ENCODE peak calls at places on chromosomes 7 and 10, in five cellular contexts. F is sigmoid colon, B is transverse colon, Y is GM12878, A is stomach. P is an unnamed sample.

GRCh38 chr10:59432207-59432900 is 70.0 kb upstream of the FAM13C start:
- DNase-seq in Y (no peak), B (no peak), F (no peak), A (no peak), P (no peak)

GRCh38 chr7:38953227-38953626 is 24.5 kb upstream of the POU6F2 start:
- DNase-seq in F (no peak), A (no peak), Y (no peak), B (no peak), P (no peak)

GRCh38 chr7:20260219-20260618 is 43.0 kb upstream of the MACC1 start:
- DNase-seq in Y (no peak), B (no peak), A (no peak), F (no peak), P (no peak)

GRCh38 chr10:25026463-25026862 is 10.1 kb downstream of the THNSL1 start:
- DNase-seq in F (no peak), Y (no peak), B (no peak), A (no peak), P (no peak)

GRCh38 chr10:32471232-32471631 is 25.3 kb downstream of the CCDC7 start:
- DNase-seq in F (no peak), Y (no peak), A (no peak), B (no peak), P (no peak)

GRCh38 chr10:122019414-122019975 is 30.5 kb downstream of the TACC2 start:
- DNase-seq in B (peak), F (no peak), Y (no peak), A (peak), P (peak)

GRCh38 chr7:130156140-130156539 is 49.1 kb downstream of the TMEM209 start:
- DNase-seq in A (no peak), F (no peak), Y (no peak), B (no peak), P (no peak)

GRCh38 chr10:33478089-33478674 is 143.7 kb upstream of the NRP1 start:
- DNase-seq in A (no peak), F (no peak), Y (no peak), B (no peak), P (no peak)

GRCh38 chr10:119341236-119342016 is 134.1 kb downstream of the GRK5 start:
- DNase-seq in A (no peak), F (no peak), B (no peak), Y (no peak), P (no peak)

GRCh38 chr7:76252020-76252419 is 50.3 kb downstream of the SRRM3 start:
- DNase-seq in A (no peak), B (no peak), F (no peak), Y (no peak), P (no peak)

GRCh38 chr7:28939844-28940243 is 18.3 kb downstream of the TRIL start:
- DNase-seq in Y (no peak), F (no peak), B (no peak), A (no peak), P (no peak)

GRCh38 chr7:55235115-55235514 is 130.0 kb upstream of the LANCL2 start:
- DNase-seq in F (no peak), B (no peak), A (no peak), Y (no peak), P (no peak)

GRCh38 chr10:78520737-78521430 is 487.2 kb downstream of the RPS24 start:
- DNase-seq in F (no peak), A (no peak), B (no peak), Y (no peak), P (no peak)

DNA sequence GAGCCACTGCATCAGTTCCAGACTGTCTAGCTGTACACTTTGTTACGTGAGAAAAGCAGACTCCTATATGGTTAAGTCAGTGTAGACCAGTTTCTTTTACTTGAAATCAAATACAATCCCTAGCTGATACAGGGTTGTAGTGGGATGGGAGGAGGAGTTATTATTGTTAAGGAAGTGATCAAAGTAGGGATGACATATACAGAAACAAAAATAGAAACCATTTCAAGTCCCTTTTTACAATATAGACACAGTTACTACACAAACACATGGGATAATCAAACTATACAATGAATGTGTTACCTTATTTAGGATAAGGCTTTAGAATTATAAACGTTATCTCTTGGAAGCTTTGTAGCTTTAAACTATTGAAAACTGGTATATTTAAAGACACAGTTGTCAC is 233.9 kb downstream of the GRM8 start:
- DNase-seq in B (no peak), A (no peak), Y (no peak), F (no peak), P (no peak)
- TF ChIP-seq POLR2AphosphoS5 in B (no peak), A (no peak), Y (no peak), F (no peak), P (no peak)

GRCh38 chr7:81624021-81624630 is 145.7 kb downstream of the HGF start:
- DNase-seq in A (no peak), B (no peak), F (no peak), Y (no peak), P (no peak)

GRCh38 chr7:81621893-81622292 is 148.0 kb downstream of the HGF start:
- DNase-seq in B (no peak), Y (no peak), F (no peak), A (no peak), P (no peak)

GRCh38 chr7:81623251-81623855 is 146.5 kb downstream of the HGF start:
- DNase-seq in A (no peak), B (no peak), Y (no peak), F (no peak), P (no peak)

GRCh38 chr7:81616951-81617350 is 152.9 kb downstream of the HGF start:
- DNase-seq in Y (peak), F (no peak), B (no peak), A (no peak), P (no peak)

GRCh38 chr7:81618400-81619014 is 151.3 kb downstream of the HGF start:
- DNase-seq in A (no peak), F (no peak), B (no peak), Y (no peak), P (no peak)
- TF ChIP-seq EP300 in A (no peak), F (no peak), B (no peak), Y (no peak), P (no peak)

DNA sequence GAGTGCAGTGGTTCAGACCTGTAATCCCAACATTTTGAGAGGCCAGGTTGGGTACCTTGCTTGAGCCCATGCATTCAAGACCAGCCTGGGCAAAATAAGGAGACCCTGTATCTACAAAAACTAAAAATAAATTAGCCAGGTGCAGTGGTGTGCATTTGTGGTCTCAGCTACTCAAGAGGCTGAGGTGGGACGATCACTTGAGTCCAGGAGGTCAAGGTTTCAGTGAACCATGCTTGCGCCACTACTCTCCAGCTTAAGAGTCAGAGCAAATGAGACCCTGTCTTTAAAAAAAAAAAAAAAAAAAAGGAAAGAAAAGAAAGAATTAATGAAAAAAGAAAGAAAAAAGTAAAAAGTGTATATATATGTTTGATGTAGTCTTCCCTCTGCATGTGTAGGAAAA is 24.7 kb downstream of the MICU1 start:
- DNase-seq in F (no peak), B (no peak), A (no peak), Y (no peak), P (no peak)
- TF ChIP-seq POLR2AphosphoS5 in F (no peak), B (no peak), A (no peak), Y (no peak), P (no peak)

DNA sequence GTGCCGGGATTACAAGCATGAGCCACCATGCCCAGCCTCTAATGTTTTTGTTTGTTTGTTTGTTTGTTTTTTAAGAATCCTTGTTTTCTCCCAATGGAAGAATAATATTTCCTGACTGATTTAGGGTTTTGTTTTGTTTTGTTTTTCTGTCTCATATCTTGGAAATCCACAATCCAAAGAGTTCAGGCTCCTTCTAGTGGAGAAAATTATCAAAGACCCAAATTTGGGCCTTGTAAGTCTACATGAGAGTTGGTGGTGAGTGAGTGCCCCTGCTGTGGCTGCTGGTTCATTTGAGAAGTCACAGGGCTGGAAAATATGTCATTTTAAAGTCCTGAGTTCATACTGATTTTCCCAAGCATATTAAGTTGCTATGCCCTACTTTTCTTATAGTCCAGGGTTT is 33.5 kb upstream of the KLHL7 start:
- DNase-seq in A (no peak), B (no peak), F (no peak), Y (no peak), P (no peak)
- TF ChIP-seq EP300 in A (no peak), B (no peak), F (no peak), Y (no peak), P (no peak)

GRCh38 chr10:21964983-21965665 is 38.4 kb downstream of the DNAJC1 start:
- DNase-seq in B (no peak), F (no peak), A (no peak), Y (no peak), P (no peak)
- TF ChIP-seq POLR2AphosphoS5 in B (no peak), F (no peak), A (no peak), Y (no peak), P (no peak)

DNA sequence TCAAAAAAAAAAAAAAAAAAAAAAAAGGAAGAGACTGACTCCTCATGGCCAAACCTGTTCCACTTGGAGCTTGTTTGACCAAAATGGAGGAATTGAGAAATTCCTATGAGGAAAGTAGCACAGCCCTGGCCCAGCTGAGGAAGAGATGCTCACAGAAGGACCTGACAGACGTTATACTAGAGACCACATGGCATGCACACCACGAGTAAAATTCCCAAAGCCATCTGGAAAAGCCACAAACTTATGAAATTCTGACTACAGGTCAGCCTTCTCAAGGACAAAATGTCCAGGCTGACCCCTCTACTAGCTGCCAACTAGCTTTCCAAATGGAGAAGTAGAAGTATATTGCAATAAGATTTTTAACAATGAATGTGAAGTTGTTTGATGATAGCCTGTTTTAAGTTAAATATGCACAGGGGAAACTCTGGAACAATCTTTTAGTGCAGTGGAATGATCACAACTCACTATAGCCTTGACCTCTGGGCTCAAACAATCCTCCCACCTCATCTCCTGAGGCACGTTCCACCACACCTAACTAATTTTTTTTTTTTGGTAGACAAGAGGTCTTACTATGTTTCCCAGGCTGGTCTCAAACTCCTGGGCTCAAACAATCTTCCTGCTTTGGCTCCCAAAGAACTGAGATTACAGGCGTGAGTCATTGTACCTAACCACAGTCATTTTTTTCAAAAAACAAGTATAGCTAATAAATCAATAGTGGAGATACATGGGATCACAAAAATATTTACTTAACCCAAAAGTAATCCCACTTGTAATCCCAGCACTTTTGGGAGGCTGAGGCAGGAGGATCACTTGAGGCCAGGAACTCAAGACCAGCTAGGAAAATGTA is 75.7 kb downstream of the AKR1D1 start:
- DNase-seq in B (no peak), A (no peak), F (no peak), Y (no peak), P (no peak)
- TF ChIP-seq EP300 in B (no peak), A (no peak), F (no peak), Y (no peak), P (no peak)

DNA sequence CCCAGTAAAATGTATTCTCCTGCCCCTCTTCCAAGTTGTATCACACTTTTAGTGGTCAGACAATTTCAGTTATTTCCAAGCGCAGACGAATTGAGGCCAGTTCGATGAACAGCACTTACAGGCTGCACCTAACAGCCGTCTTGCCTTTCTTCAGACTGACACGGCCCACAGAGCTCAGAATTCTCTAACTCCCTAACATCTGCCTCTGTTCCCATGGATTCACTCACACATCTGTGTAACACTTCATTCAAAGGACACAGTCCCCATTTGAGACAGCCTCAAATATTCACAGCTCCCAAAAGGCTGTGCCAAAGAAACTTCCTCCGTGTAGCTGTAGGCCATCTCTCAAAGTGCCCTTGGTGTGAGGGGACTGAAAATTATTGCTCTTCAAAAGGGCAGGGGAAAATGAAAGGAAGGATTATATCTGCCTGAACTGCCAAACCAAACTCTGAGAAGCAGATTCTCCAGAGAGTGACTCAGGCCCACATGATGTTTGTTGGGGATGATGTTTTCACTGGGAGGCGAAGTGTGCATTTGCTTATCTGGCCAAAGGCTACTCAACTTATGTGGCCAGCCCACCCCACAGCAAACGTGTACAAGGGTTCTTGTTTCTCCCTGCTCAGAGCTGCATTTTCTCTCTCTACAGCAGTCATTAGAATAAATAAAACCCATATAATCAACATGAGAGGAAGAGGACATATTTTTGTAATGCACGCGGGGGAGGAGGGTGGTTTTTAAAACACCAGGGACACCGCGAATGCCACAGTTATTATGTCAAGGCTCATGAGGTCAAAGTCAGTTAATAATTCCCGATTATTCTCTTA is 302.4 kb upstream of the NFE2L3 start:
- DNase-seq in Y (no peak), F (no peak), B (no peak), A (no peak), P (no peak)
- TF ChIP-seq POLR2AphosphoS5 in Y (no peak), F (no peak), B (no peak), A (peak), P (peak)

P was measured in suprapubic skin.